ENCODE peak calls at places on chromosomes 13 and 19, in seven cellular contexts. A is aorta; Z is activated B cell treated with CpG ODN at 0.5 μM for 24 hours; N is NCI-H1436; J is memory B cell; M is activated CD4-positive, alpha-beta T cell treated with anti-CD3 and anti-CD28 coated beads for 48 hours; X is CD14-positive monocyte. D is an unnamed sample.

GRCh38 chr13:61162636-61163035 is 253.0 kb downstream of the PCDH20 start:
- DNase-seq in N (no peak), Z (no peak), M (no peak), J (no peak), A (no peak), X (no peak), D (no peak)

GRCh38 chr19:32330149-32330548 is 15.3 kb upstream of the ZNF507 start:
- DNase-seq in Z (no peak), N (no peak), J (no peak), M (no peak), X (no peak), A (no peak), D (no peak)

GRCh38 chr19:19997656-19998268 is 41.5 kb downstream of the ZNF682 start:
- DNase-seq in X (no peak), M (peak), J (peak), A (no peak), N (no peak), Z (peak), D (no peak)

GRCh38 chr19:4831351-4832340 is at the start of gene TICAM1:
- DNase-seq in M (peak), X (peak), A (peak), Z (peak), N (no peak), J (peak), D (peak)

GRCh38 chr13:99432637-99433542 is 68.4 kb upstream of the TM9SF2 start:
- DNase-seq in Z (peak), N (no peak), J (peak), X (peak), A (peak), M (peak), D (peak)

GRCh38 chr13:35388979-35389378 is 87.5 kb downstream of the MAB21L1 start:
- DNase-seq in Z (no peak), J (no peak), A (no peak), N (no peak), M (no peak), X (no peak), D (no peak)

GRCh38 chr13:111924676-111925075 is 142.3 kb upstream of the SOX1 start:
- DNase-seq in A (no peak), J (no peak), M (no peak), X (no peak), N (no peak), Z (no peak), D (no peak)

GRCh38 chr13:52414963-52415362 is 9.0 kb upstream of the THSD1 start:
- DNase-seq in M (no peak), J (no peak), N (no peak), X (no peak), Z (no peak), A (no peak), D (no peak)

GRCh38 chr13:49620170-49620621 is 8.1 kb upstream of the ARL11 start:
- DNase-seq in N (no peak), Z (peak), M (no peak), A (no peak), X (no peak), J (no peak), D (no peak)

GRCh38 chr13:109381546-109382180 is 404.7 kb downstream of the IRS2 start:
- DNase-seq in M (no peak), A (no peak), N (no peak), X (no peak), Z (no peak), J (no peak), D (no peak)